ENCODE peak calls at places on chromosomes 1 and 21, in eight cellular contexts. One of them, this sample, is unnamed.

GRCh38 chr1:16170283-16170673 is 14.4 kb upstream of the EPHA2 start:
- DNase-seq in dorsolateral prefrontal cortex: no peak
- DNase-seq in gastrocnemius medialis: no peak
- DNase-seq in right lobe of liver: no peak
- DNase-seq in breast epithelium: no peak
- DNase-seq in lower lobe of right lung: no peak
- DNase-seq in foreskin fibroblast: no peak
- DNase-seq in fibroblast of mammary gland: no peak
- DNase-seq in this sample: no peak

GRCh38 chr1:205286335-205286950 is 35.1 kb downstream of the NUAK2 start:
- DNase-seq in breast epithelium: no peak
- DNase-seq in dorsolateral prefrontal cortex: no peak
- DNase-seq in fibroblast of mammary gland: peak
- DNase-seq in lower lobe of right lung: no peak
- DNase-seq in foreskin fibroblast: peak
- DNase-seq in gastrocnemius medialis: no peak
- DNase-seq in right lobe of liver: no peak
- DNase-seq in this sample: no peak

GRCh38 chr1:201490708-201491131 is 16.2 kb downstream of the CSRP1 start:
- DNase-seq in breast epithelium: no peak
- DNase-seq in fibroblast of mammary gland: no peak
- DNase-seq in dorsolateral prefrontal cortex: no peak
- DNase-seq in gastrocnemius medialis: no peak
- DNase-seq in foreskin fibroblast: no peak
- DNase-seq in right lobe of liver: no peak
- DNase-seq in lower lobe of right lung: no peak
- DNase-seq in this sample: no peak

GRCh38 chr1:36693652-36694051 is 210.9 kb upstream of the CSF3R start:
- DNase-seq in breast epithelium: no peak
- DNase-seq in fibroblast of mammary gland: no peak
- DNase-seq in gastrocnemius medialis: no peak
- DNase-seq in dorsolateral prefrontal cortex: no peak
- DNase-seq in lower lobe of right lung: no peak
- DNase-seq in foreskin fibroblast: no peak
- DNase-seq in right lobe of liver: no peak
- DNase-seq in this sample: no peak

GRCh38 chr1:41400235-41400634 is 39.0 kb downstream of the FOXO6 start:
- DNase-seq in dorsolateral prefrontal cortex: no peak
- DNase-seq in lower lobe of right lung: no peak
- DNase-seq in breast epithelium: no peak
- DNase-seq in right lobe of liver: no peak
- DNase-seq in gastrocnemius medialis: no peak
- DNase-seq in fibroblast of mammary gland: no peak
- DNase-seq in foreskin fibroblast: no peak
- DNase-seq in this sample: no peak

GRCh38 chr1:31407029-31407626 is 5.9 kb upstream of the SERINC2 start:
- DNase-seq in fibroblast of mammary gland: no peak
- DNase-seq in breast epithelium: no peak
- DNase-seq in dorsolateral prefrontal cortex: no peak
- DNase-seq in right lobe of liver: no peak
- DNase-seq in foreskin fibroblast: no peak
- DNase-seq in gastrocnemius medialis: no peak
- DNase-seq in lower lobe of right lung: no peak
- DNase-seq in this sample: no peak

GRCh38 chr1:28830814-28831213 is 18.8 kb downstream of the OPRD1 start:
- DNase-seq in breast epithelium: no peak
- DNase-seq in foreskin fibroblast: no peak
- DNase-seq in dorsolateral prefrontal cortex: no peak
- DNase-seq in right lobe of liver: no peak
- DNase-seq in gastrocnemius medialis: no peak
- DNase-seq in fibroblast of mammary gland: no peak
- DNase-seq in lower lobe of right lung: no peak
- DNase-seq in this sample: no peak

GRCh38 chr21:38170705-38171682 is 85.8 kb upstream of the KCNJ15 start:
- DNase-seq in lower lobe of right lung: no peak
- DNase-seq in breast epithelium: no peak
- DNase-seq in gastrocnemius medialis: no peak
- DNase-seq in right lobe of liver: no peak
- DNase-seq in dorsolateral prefrontal cortex: no peak
- DNase-seq in fibroblast of mammary gland: peak
- DNase-seq in foreskin fibroblast: peak
- DNase-seq in this sample: no peak

GRCh38 chr1:8571200-8571984 is 246.0 kb downstream of the RERE start:
- DNase-seq in fibroblast of mammary gland: peak
- DNase-seq in dorsolateral prefrontal cortex: no peak
- DNase-seq in right lobe of liver: peak
- DNase-seq in breast epithelium: no peak
- DNase-seq in lower lobe of right lung: no peak
- DNase-seq in foreskin fibroblast: peak
- DNase-seq in gastrocnemius medialis: no peak
- DNase-seq in this sample: peak

GRCh38 chr1:229869687-229870086 is 197.4 kb upstream of the GALNT2 start:
- DNase-seq in foreskin fibroblast: no peak
- DNase-seq in dorsolateral prefrontal cortex: no peak
- DNase-seq in gastrocnemius medialis: no peak
- DNase-seq in lower lobe of right lung: no peak
- DNase-seq in fibroblast of mammary gland: no peak
- DNase-seq in breast epithelium: no peak
- DNase-seq in right lobe of liver: no peak
- DNase-seq in this sample: no peak

GRCh38 chr1:26959722-26960624 is at the start of gene KDF1:
- DNase-seq in right lobe of liver: peak
- DNase-seq in breast epithelium: peak
- DNase-seq in lower lobe of right lung: peak
- DNase-seq in gastrocnemius medialis: no peak
- DNase-seq in dorsolateral prefrontal cortex: no peak
- DNase-seq in fibroblast of mammary gland: no peak
- DNase-seq in foreskin fibroblast: no peak
- DNase-seq in this sample: peak

GRCh38 chr1:24926596-24927249 is 3.4 kb downstream of the RUNX3 start:
- DNase-seq in lower lobe of right lung: no peak
- DNase-seq in fibroblast of mammary gland: no peak
- DNase-seq in foreskin fibroblast: peak
- DNase-seq in right lobe of liver: no peak
- DNase-seq in gastrocnemius medialis: no peak
- DNase-seq in dorsolateral prefrontal cortex: no peak
- DNase-seq in breast epithelium: no peak
- DNase-seq in this sample: no peak

GRCh38 chr1:101476541-101476940 is 239.7 kb downstream of the S1PR1 start:
- DNase-seq in right lobe of liver: no peak
- DNase-seq in foreskin fibroblast: no peak
- DNase-seq in dorsolateral prefrontal cortex: no peak
- DNase-seq in lower lobe of right lung: no peak
- DNase-seq in breast epithelium: no peak
- DNase-seq in gastrocnemius medialis: no peak
- DNase-seq in fibroblast of mammary gland: no peak
- DNase-seq in this sample: no peak

GRCh38 chr1:96291468-96291867 is 430.1 kb upstream of the PTBP2 start:
- DNase-seq in foreskin fibroblast: no peak
- DNase-seq in lower lobe of right lung: no peak
- DNase-seq in gastrocnemius medialis: no peak
- DNase-seq in right lobe of liver: no peak
- DNase-seq in fibroblast of mammary gland: no peak
- DNase-seq in dorsolateral prefrontal cortex: no peak
- DNase-seq in breast epithelium: no peak
- DNase-seq in this sample: no peak

GRCh38 chr1:200972985-200973742 is 50.4 kb downstream of the KIF21B start:
- DNase-seq in fibroblast of mammary gland: no peak
- DNase-seq in lower lobe of right lung: no peak
- DNase-seq in dorsolateral prefrontal cortex: no peak
- DNase-seq in gastrocnemius medialis: no peak
- DNase-seq in foreskin fibroblast: no peak
- DNase-seq in breast epithelium: no peak
- DNase-seq in right lobe of liver: no peak
- DNase-seq in this sample: no peak

GRCh38 chr1:21317035-21317689 is 26.9 kb upstream of the ECE1 start:
- DNase-seq in foreskin fibroblast: peak
- DNase-seq in gastrocnemius medialis: peak
- DNase-seq in lower lobe of right lung: peak
- DNase-seq in dorsolateral prefrontal cortex: no peak
- DNase-seq in fibroblast of mammary gland: peak
- DNase-seq in breast epithelium: peak
- DNase-seq in right lobe of liver: peak
- DNase-seq in this sample: no peak

GRCh38 chr21:15195768-15196167 is 131.0 kb upstream of the NRIP1 start:
- DNase-seq in right lobe of liver: no peak
- DNase-seq in lower lobe of right lung: no peak
- DNase-seq in breast epithelium: no peak
- DNase-seq in gastrocnemius medialis: no peak
- DNase-seq in fibroblast of mammary gland: no peak
- DNase-seq in foreskin fibroblast: no peak
- DNase-seq in dorsolateral prefrontal cortex: no peak
- DNase-seq in this sample: no peak

GRCh38 chr1:11744287-11744686 is 8.4 kb downstream of the AGTRAP start:
- DNase-seq in foreskin fibroblast: no peak
- DNase-seq in lower lobe of right lung: no peak
- DNase-seq in gastrocnemius medialis: no peak
- DNase-seq in dorsolateral prefrontal cortex: no peak
- DNase-seq in breast epithelium: no peak
- DNase-seq in right lobe of liver: no peak
- DNase-seq in fibroblast of mammary gland: no peak
- DNase-seq in this sample: no peak

GRCh38 chr1:66341446-66342089 is 192.4 kb upstream of the SGIP1 start:
- DNase-seq in foreskin fibroblast: no peak
- DNase-seq in right lobe of liver: no peak
- DNase-seq in fibroblast of mammary gland: no peak
- DNase-seq in dorsolateral prefrontal cortex: no peak
- DNase-seq in gastrocnemius medialis: no peak
- DNase-seq in breast epithelium: no peak
- DNase-seq in lower lobe of right lung: no peak
- DNase-seq in this sample: no peak

GRCh38 chr1:208179303-208179702 is 64.9 kb downstream of the PLXNA2 start:
- DNase-seq in right lobe of liver: no peak
- DNase-seq in breast epithelium: no peak
- DNase-seq in dorsolateral prefrontal cortex: no peak
- DNase-seq in fibroblast of mammary gland: no peak
- DNase-seq in lower lobe of right lung: peak
- DNase-seq in gastrocnemius medialis: no peak
- DNase-seq in foreskin fibroblast: peak
- DNase-seq in this sample: no peak

GRCh38 chr21:23968722-23969647 is 1638.3 kb downstream of the MRPL39 start:
- DNase-seq in foreskin fibroblast: peak
- DNase-seq in right lobe of liver: no peak
- DNase-seq in dorsolateral prefrontal cortex: no peak
- DNase-seq in gastrocnemius medialis: no peak
- DNase-seq in breast epithelium: no peak
- DNase-seq in fibroblast of mammary gland: peak
- DNase-seq in lower lobe of right lung: no peak
- DNase-seq in this sample: no peak
- H3K4me3 ChIP-seq in foreskin fibroblast: no peak
- H3K4me3 ChIP-seq in right lobe of liver: no peak
- H3K4me3 ChIP-seq in dorsolateral prefrontal cortex: no peak
- H3K4me3 ChIP-seq in gastrocnemius medialis: no peak
- H3K4me3 ChIP-seq in breast epithelium: no peak
- H3K4me3 ChIP-seq in fibroblast of mammary gland: no peak
- H3K4me3 ChIP-seq in lower lobe of right lung: no peak
- H3K4me3 ChIP-seq in this sample: no peak

GRCh38 chr1:20165522-20165951 is 20.4 kb upstream of the UBXN10 start:
- DNase-seq in foreskin fibroblast: peak
- DNase-seq in gastrocnemius medialis: no peak
- DNase-seq in breast epithelium: no peak
- DNase-seq in right lobe of liver: no peak
- DNase-seq in lower lobe of right lung: no peak
- DNase-seq in dorsolateral prefrontal cortex: no peak
- DNase-seq in fibroblast of mammary gland: peak
- DNase-seq in this sample: no peak
- TF ChIP-seq CTCF in foreskin fibroblast: peak
- TF ChIP-seq CTCF in gastrocnemius medialis: no peak
- TF ChIP-seq CTCF in breast epithelium: peak
- TF ChIP-seq CTCF in right lobe of liver: peak
- TF ChIP-seq CTCF in lower lobe of right lung: peak
- TF ChIP-seq CTCF in dorsolateral prefrontal cortex: no peak
- TF ChIP-seq CTCF in fibroblast of mammary gland: peak
- TF ChIP-seq CTCF in this sample: peak

DNA sequence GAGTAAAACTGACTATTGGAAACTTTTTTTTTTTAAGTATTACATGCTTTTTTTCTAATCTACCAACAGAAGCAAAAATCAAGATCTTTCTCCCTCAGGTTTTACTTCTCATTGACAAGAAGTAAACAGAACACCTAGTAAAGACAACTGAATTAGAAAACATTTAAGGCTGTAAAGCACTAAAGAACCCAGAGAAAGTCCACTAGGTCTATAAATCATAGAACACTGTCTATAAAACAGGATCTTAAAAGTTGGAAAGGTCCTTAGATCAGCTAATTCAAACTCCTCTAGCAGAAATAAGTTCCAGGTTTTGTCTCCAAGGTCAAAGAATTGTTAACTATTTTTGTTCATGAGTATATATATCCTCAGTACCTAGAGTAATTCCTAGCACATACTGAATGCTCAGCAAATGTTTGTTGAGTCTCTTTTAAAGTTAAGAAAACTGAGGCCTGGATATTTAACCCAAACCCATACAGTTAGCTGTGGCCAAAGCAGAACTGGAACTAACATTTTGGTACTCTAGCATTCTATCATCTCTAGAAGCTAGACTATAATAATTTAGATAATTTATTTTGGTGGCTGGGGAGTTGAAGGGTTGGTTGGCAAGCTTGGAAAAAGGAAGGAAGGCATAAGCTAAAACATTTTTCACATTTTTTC is 3.0 kb downstream of the EPS15 start:
- DNase-seq in breast epithelium: no peak
- DNase-seq in gastrocnemius medialis: no peak
- DNase-seq in fibroblast of mammary gland: no peak
- DNase-seq in foreskin fibroblast: no peak
- DNase-seq in dorsolateral prefrontal cortex: no peak
- DNase-seq in lower lobe of right lung: no peak
- DNase-seq in right lobe of liver: no peak
- DNase-seq in this sample: no peak
- H3K4me3 ChIP-seq in breast epithelium: no peak
- H3K4me3 ChIP-seq in gastrocnemius medialis: no peak
- H3K4me3 ChIP-seq in fibroblast of mammary gland: no peak
- H3K4me3 ChIP-seq in foreskin fibroblast: peak
- H3K4me3 ChIP-seq in dorsolateral prefrontal cortex: peak
- H3K4me3 ChIP-seq in lower lobe of right lung: peak
- H3K4me3 ChIP-seq in right lobe of liver: no peak
- H3K4me3 ChIP-seq in this sample: no peak

GRCh38 chr21:26769613-26770188 is 75.5 kb downstream of the ADAMTS1 start:
- DNase-seq in right lobe of liver: no peak
- DNase-seq in lower lobe of right lung: no peak
- DNase-seq in gastrocnemius medialis: no peak
- DNase-seq in foreskin fibroblast: peak
- DNase-seq in dorsolateral prefrontal cortex: no peak
- DNase-seq in breast epithelium: no peak
- DNase-seq in fibroblast of mammary gland: peak
- DNase-seq in this sample: peak
- TF ChIP-seq CTCF in right lobe of liver: peak
- TF ChIP-seq CTCF in lower lobe of right lung: peak
- TF ChIP-seq CTCF in gastrocnemius medialis: peak
- TF ChIP-seq CTCF in foreskin fibroblast: peak
- TF ChIP-seq CTCF in dorsolateral prefrontal cortex: peak
- TF ChIP-seq CTCF in breast epithelium: peak
- TF ChIP-seq CTCF in fibroblast of mammary gland: peak
- TF ChIP-seq CTCF in this sample: peak

GRCh38 chr1:204077979-204078696 is 5.2 kb downstream of the SOX13 start:
- DNase-seq in fibroblast of mammary gland: no peak
- DNase-seq in dorsolateral prefrontal cortex: peak
- DNase-seq in right lobe of liver: no peak
- DNase-seq in foreskin fibroblast: no peak
- DNase-seq in lower lobe of right lung: peak
- DNase-seq in breast epithelium: no peak
- DNase-seq in gastrocnemius medialis: no peak
- DNase-seq in this sample: no peak
- H3K4me3 ChIP-seq in fibroblast of mammary gland: no peak
- H3K4me3 ChIP-seq in dorsolateral prefrontal cortex: no peak
- H3K4me3 ChIP-seq in right lobe of liver: no peak
- H3K4me3 ChIP-seq in foreskin fibroblast: no peak
- H3K4me3 ChIP-seq in lower lobe of right lung: peak
- H3K4me3 ChIP-seq in breast epithelium: no peak
- H3K4me3 ChIP-seq in gastrocnemius medialis: no peak
- H3K4me3 ChIP-seq in this sample: no peak

This sample was measured in LNCaP clone FGC.